ENCODE peak calls at places on chromosomes 4 and X, in five cellular contexts. One of them, this sample, is unnamed.

GRCh38 chrX:13142891-13143290 is 98.5 kb upstream of the FAM9C start:
- DNase-seq in choroid plexus epithelial cell: no peak
- DNase-seq in uterus: no peak
- DNase-seq in fibroblast of mammary gland: no peak
- DNase-seq in lower leg skin: no peak
- DNase-seq in this sample: no peak

GRCh38 chrX:6941041-6941440 is 206.5 kb upstream of the STS start:
- DNase-seq in choroid plexus epithelial cell: peak
- DNase-seq in uterus: no peak
- DNase-seq in fibroblast of mammary gland: peak
- DNase-seq in lower leg skin: no peak
- DNase-seq in this sample: no peak

GRCh38 chr4:184384056-184384809 is 90.1 kb downstream of the IRF2 start:
- DNase-seq in choroid plexus epithelial cell: peak
- DNase-seq in uterus: peak
- DNase-seq in fibroblast of mammary gland: peak
- DNase-seq in lower leg skin: no peak
- DNase-seq in this sample: peak

GRCh38 chrX:136030357-136031225 is 45.4 kb downstream of the SLC9A6 start:
- DNase-seq in choroid plexus epithelial cell: peak
- DNase-seq in uterus: peak
- DNase-seq in fibroblast of mammary gland: peak
- DNase-seq in lower leg skin: no peak
- DNase-seq in this sample: peak

GRCh38 chr4:77172336-77172735 is 15.3 kb downstream of the CCNG2 start:
- DNase-seq in choroid plexus epithelial cell: peak
- DNase-seq in uterus: no peak
- DNase-seq in fibroblast of mammary gland: peak
- DNase-seq in lower leg skin: no peak
- DNase-seq in this sample: peak

GRCh38 chr4:181364504-181364903 is 878.7 kb upstream of the TENM3 start:
- DNase-seq in choroid plexus epithelial cell: no peak
- DNase-seq in uterus: no peak
- DNase-seq in fibroblast of mammary gland: no peak
- DNase-seq in lower leg skin: no peak
- DNase-seq in this sample: no peak

GRCh38 chr4:39354178-39354503 is 12.0 kb downstream of the RFC1 start:
- DNase-seq in choroid plexus epithelial cell: no peak
- DNase-seq in uterus: no peak
- DNase-seq in fibroblast of mammary gland: no peak
- DNase-seq in lower leg skin: no peak
- DNase-seq in this sample: no peak

GRCh38 chr4:80266267-80266901 is at the start of gene FGF5:
- DNase-seq in choroid plexus epithelial cell: peak
- DNase-seq in uterus: peak
- DNase-seq in fibroblast of mammary gland: peak
- DNase-seq in lower leg skin: no peak
- DNase-seq in this sample: peak

GRCh38 chr4:129822708-129823504 is 727.0 kb downstream of the C4orf33 start:
- DNase-seq in choroid plexus epithelial cell: peak
- DNase-seq in uterus: no peak
- DNase-seq in fibroblast of mammary gland: peak
- DNase-seq in lower leg skin: no peak
- DNase-seq in this sample: peak

GRCh38 chr4:164959896-164960295 is 17.6 kb downstream of the TRIM61 start:
- DNase-seq in choroid plexus epithelial cell: peak
- DNase-seq in uterus: no peak
- DNase-seq in fibroblast of mammary gland: peak
- DNase-seq in lower leg skin: no peak
- DNase-seq in this sample: peak

GRCh38 chr4:121791481-121791880 is 9.6 kb upstream of the EXOSC9 start:
- DNase-seq in choroid plexus epithelial cell: peak
- DNase-seq in uterus: no peak
- DNase-seq in fibroblast of mammary gland: peak
- DNase-seq in lower leg skin: no peak
- DNase-seq in this sample: peak

GRCh38 chr4:41361831-41362646 is 105.3 kb downstream of the UCHL1 start:
- DNase-seq in choroid plexus epithelial cell: no peak
- DNase-seq in uterus: no peak
- DNase-seq in fibroblast of mammary gland: no peak
- DNase-seq in lower leg skin: no peak
- DNase-seq in this sample: no peak

GRCh38 chr4:63553123-63553522 is 856.1 kb downstream of the TECRL start:
- DNase-seq in choroid plexus epithelial cell: no peak
- DNase-seq in uterus: no peak
- DNase-seq in fibroblast of mammary gland: no peak
- DNase-seq in lower leg skin: no peak
- DNase-seq in this sample: no peak

GRCh38 chr4:52823478-52824092 is 38.5 kb upstream of the RASL11B start:
- DNase-seq in choroid plexus epithelial cell: peak
- DNase-seq in uterus: no peak
- DNase-seq in fibroblast of mammary gland: peak
- DNase-seq in lower leg skin: no peak
- DNase-seq in this sample: no peak

GRCh38 chrX:107675365-107675654 is 47.0 kb downstream of the PRPS1 start:
- DNase-seq in choroid plexus epithelial cell: peak
- DNase-seq in uterus: no peak
- DNase-seq in fibroblast of mammary gland: no peak
- DNase-seq in lower leg skin: no peak
- DNase-seq in this sample: no peak

GRCh38 chrX:120549483-120550452 is 11.0 kb downstream of the CUL4B start:
- DNase-seq in choroid plexus epithelial cell: peak
- DNase-seq in uterus: no peak
- DNase-seq in fibroblast of mammary gland: peak
- DNase-seq in lower leg skin: no peak
- DNase-seq in this sample: peak

GRCh38 chr4:108926058-108926457 is 163.2 kb upstream of the ETNPPL start:
- DNase-seq in choroid plexus epithelial cell: peak
- DNase-seq in uterus: no peak
- DNase-seq in fibroblast of mammary gland: peak
- DNase-seq in lower leg skin: no peak
- DNase-seq in this sample: peak

GRCh38 chr4:64465263-64465662 is 56.0 kb upstream of the TECRL start:
- DNase-seq in choroid plexus epithelial cell: peak
- DNase-seq in uterus: no peak
- DNase-seq in fibroblast of mammary gland: no peak
- DNase-seq in lower leg skin: no peak
- DNase-seq in this sample: peak

GRCh38 chr4:8919651-8920288 is 48.1 kb upstream of the HMX1 start:
- DNase-seq in choroid plexus epithelial cell: no peak
- DNase-seq in uterus: no peak
- DNase-seq in fibroblast of mammary gland: no peak
- DNase-seq in lower leg skin: peak
- DNase-seq in this sample: no peak

GRCh38 chr4:38782452-38783108 is at the start of gene TLR10:
- DNase-seq in choroid plexus epithelial cell: peak
- DNase-seq in uterus: peak
- DNase-seq in fibroblast of mammary gland: peak
- DNase-seq in lower leg skin: no peak
- DNase-seq in this sample: peak

GRCh38 chr4:96407651-96408342 is 567.9 kb downstream of the PDHA2 start:
- DNase-seq in choroid plexus epithelial cell: peak
- DNase-seq in uterus: no peak
- DNase-seq in fibroblast of mammary gland: no peak
- DNase-seq in lower leg skin: no peak
- DNase-seq in this sample: peak
- H3K4me3 ChIP-seq in choroid plexus epithelial cell: peak
- H3K4me3 ChIP-seq in uterus: no peak
- H3K4me3 ChIP-seq in fibroblast of mammary gland: no peak
- H3K4me3 ChIP-seq in lower leg skin: no peak
- H3K4me3 ChIP-seq in this sample: no peak

GRCh38 chr4:61588621-61589020 is 388.5 kb downstream of the ADGRL3 start:
- DNase-seq in choroid plexus epithelial cell: no peak
- DNase-seq in uterus: no peak
- DNase-seq in fibroblast of mammary gland: no peak
- DNase-seq in lower leg skin: no peak
- DNase-seq in this sample: no peak

DNA sequence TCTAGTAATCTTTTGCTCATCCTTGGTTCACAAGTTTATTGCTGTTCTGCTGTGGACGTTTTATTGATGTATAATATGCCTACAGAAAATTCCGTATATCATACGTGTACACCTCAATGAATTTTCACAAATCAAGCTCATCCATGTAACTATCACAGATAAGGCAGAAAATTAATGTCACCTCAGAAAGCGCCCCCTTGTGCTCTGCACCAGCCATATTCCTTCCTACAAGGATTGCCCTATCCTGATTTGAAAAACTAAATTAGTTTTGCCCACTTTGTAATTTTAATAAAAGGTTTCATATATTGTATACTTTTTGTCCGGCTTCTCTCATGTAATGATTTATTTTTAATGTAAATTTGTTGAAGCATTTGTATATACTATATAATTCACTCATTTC is 390.8 kb downstream of the ADGRL3 start:
- DNase-seq in choroid plexus epithelial cell: no peak
- DNase-seq in uterus: no peak
- DNase-seq in fibroblast of mammary gland: no peak
- DNase-seq in lower leg skin: no peak
- DNase-seq in this sample: no peak
- TF ChIP-seq CTCF in choroid plexus epithelial cell: peak
- TF ChIP-seq CTCF in uterus: no peak
- TF ChIP-seq CTCF in fibroblast of mammary gland: no peak
- TF ChIP-seq CTCF in lower leg skin: no peak
- TF ChIP-seq CTCF in this sample: peak

DNA sequence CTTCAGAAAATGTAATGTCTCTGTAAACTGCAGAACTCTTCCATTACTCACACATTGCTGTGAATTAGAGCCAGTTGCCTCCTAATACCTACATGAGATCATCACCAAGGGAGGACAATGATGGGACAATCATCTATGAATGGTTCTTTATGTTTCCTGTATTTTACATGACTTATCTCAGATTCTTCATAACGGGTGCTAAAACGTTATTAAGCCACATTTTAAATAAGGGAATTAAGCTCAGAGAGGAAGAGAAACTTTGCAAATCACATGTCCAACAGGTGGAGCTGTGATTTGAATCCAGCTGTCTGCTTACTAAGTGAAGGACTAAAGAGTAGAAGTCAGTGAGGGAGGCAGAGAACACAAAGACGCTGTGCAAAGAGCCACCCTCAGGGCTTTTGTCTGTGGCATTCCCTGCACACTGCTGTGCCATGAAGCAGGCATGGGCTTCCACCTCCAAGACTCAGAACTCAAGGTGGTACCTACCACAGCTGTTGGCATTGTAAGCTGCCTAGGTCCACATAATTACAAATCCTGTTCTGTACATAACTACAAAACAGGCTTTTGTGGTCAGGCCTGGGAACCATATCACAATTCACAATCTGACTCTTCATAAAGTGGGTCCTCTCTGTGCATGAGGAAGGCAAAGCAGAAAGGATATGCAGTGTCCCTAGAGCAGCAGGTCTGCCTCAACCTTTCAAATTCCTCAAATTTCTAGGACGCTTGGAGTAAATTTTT is 12.8 kb downstream of the TBC1D9 start:
- DNase-seq in choroid plexus epithelial cell: peak
- DNase-seq in uterus: no peak
- DNase-seq in fibroblast of mammary gland: peak
- DNase-seq in lower leg skin: no peak
- DNase-seq in this sample: peak
- H3K4me3 ChIP-seq in choroid plexus epithelial cell: no peak
- H3K4me3 ChIP-seq in uterus: no peak
- H3K4me3 ChIP-seq in fibroblast of mammary gland: no peak
- H3K4me3 ChIP-seq in lower leg skin: no peak
- H3K4me3 ChIP-seq in this sample: no peak

DNA sequence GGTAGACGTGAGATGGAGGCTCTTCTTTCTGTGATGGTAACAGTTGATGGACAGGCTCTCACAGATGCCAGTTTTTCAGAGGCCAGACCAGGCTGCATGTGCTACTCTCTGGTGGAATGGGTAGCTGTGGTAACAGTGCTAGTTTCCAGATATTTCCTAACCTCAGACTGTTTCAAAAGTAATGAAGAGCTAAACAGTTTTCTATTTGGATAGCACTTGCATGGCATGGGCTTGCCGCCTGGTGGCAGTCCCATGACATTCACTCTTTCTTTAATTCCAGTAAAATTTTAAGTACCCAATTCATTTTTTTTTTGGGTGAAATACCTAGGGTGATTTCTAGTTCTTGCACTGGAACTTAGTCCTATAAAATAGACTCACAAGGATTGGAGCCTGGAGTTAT is 220.2 kb upstream of the MAD2L1 start:
- DNase-seq in choroid plexus epithelial cell: no peak
- DNase-seq in uterus: no peak
- DNase-seq in fibroblast of mammary gland: no peak
- DNase-seq in lower leg skin: no peak
- DNase-seq in this sample: no peak
- TF ChIP-seq CTCF in choroid plexus epithelial cell: peak
- TF ChIP-seq CTCF in uterus: no peak
- TF ChIP-seq CTCF in fibroblast of mammary gland: no peak
- TF ChIP-seq CTCF in lower leg skin: no peak
- TF ChIP-seq CTCF in this sample: no peak

This sample was measured in fibroblast of pulmonary artery.